ENCODE peak calls at places on chromosomes 13 and 19, in seven cellular contexts. H, K, R, Q, G, T and B are unnamed samples.

GRCh38 chr19:39906283-39906682 is 28.2 kb downstream of the FCGBP start:
- DNase-seq in H (no peak), K (no peak), R (no peak), Q (no peak), G (no peak), T (no peak), B (no peak)

GRCh38 chr13:40306817-40307216 is 359.6 kb downstream of the FOXO1 start:
- DNase-seq in H (peak), K (no peak), R (no peak), Q (no peak), G (peak), T (no peak), B (no peak)

GRCh38 chr19:23437901-23438300 is 42.6 kb upstream of the ZNF91 start:
- DNase-seq in H (no peak), K (no peak), R (no peak), Q (no peak), G (no peak), T (no peak), B (no peak)

GRCh38 chr19:3573162-3573857 is 566 bp downstream of the HMG20B start:
- DNase-seq in H (no peak), K (peak), R (peak), Q (peak), G (no peak), T (no peak), B (no peak)

GRCh38 chr13:22549126-22549525 is 631.7 kb upstream of the SGCG start:
- DNase-seq in H (no peak), K (no peak), R (no peak), Q (no peak), G (no peak), T (no peak), B (no peak)

GRCh38 chr13:71751074-71751473 is 115.9 kb downstream of the DACH1 start:
- DNase-seq in H (no peak), K (no peak), R (no peak), Q (no peak), G (no peak), T (no peak), B (no peak)

GRCh38 chr13:29589234-29589633 is 6.3 kb downstream of the SLC7A1 start:
- DNase-seq in H (no peak), K (no peak), R (no peak), Q (no peak), G (no peak), T (no peak), B (no peak)

GRCh38 chr13:110610955-110611595 is 4.3 kb upstream of the NAXD start:
- DNase-seq in H (no peak), K (no peak), R (no peak), Q (no peak), G (no peak), T (no peak), B (no peak)

GRCh38 chr19:1470864-1471513 is 8.0 kb downstream of the C19orf25 start:
- DNase-seq in H (no peak), K (no peak), R (no peak), Q (no peak), G (no peak), T (peak), B (no peak)

GRCh38 chr13:53784331-53784730 is 755.7 kb downstream of the OLFM4 start:
- DNase-seq in H (no peak), K (no peak), R (no peak), Q (no peak), G (no peak), T (no peak), B (no peak)

GRCh38 chr13:89496478-89496877 is 1825.3 kb downstream of the SLITRK5 start:
- DNase-seq in H (no peak), K (no peak), R (no peak), Q (no peak), G (no peak), T (no peak), B (no peak)

GRCh38 chr19:13487985-13488384 is 18.3 kb downstream of the CACNA1A start:
- DNase-seq in H (no peak), K (no peak), R (no peak), Q (no peak), G (no peak), T (no peak), B (no peak)

GRCh38 chr19:18304496-18305312 is 18.2 kb downstream of the LSM4 start:
- DNase-seq in H (peak), K (peak), R (peak), Q (peak), G (peak), T (no peak), B (peak)

GRCh38 chr13:50152224-50152623 is 137.0 kb downstream of the KCNRG start:
- DNase-seq in H (no peak), K (no peak), R (no peak), Q (no peak), G (no peak), T (no peak), B (no peak)

GRCh38 chr19:54727562-54727961 is 3.3 kb downstream of the KIR3DL3 start:
- DNase-seq in H (no peak), K (no peak), R (no peak), Q (no peak), G (no peak), T (no peak), B (no peak)

GRCh38 chr19:12733369-12733896 is 1.1 kb downstream of the TRIR start:
- DNase-seq in H (peak), K (no peak), R (no peak), Q (no peak), G (peak), T (peak), B (no peak)

GRCh38 chr13:114011226-114011625 is 37.4 kb upstream of the C13orf46 start:
- DNase-seq in H (no peak), K (peak), R (no peak), Q (no peak), G (no peak), T (no peak), B (no peak)

GRCh38 chr13:90591927-90592268 is 755.6 kb upstream of the MIR17HG start:
- DNase-seq in H (peak), K (no peak), R (no peak), Q (no peak), G (no peak), T (no peak), B (no peak)

GRCh38 chr13:47168086-47168485 is 271.2 kb upstream of the HTR2A start:
- DNase-seq in H (peak), K (no peak), R (no peak), Q (no peak), G (no peak), T (peak), B (no peak)

GRCh38 chr13:113916330-113916815 is 52.5 kb upstream of the GAS6 start:
- DNase-seq in H (peak), K (no peak), R (no peak), Q (no peak), G (no peak), T (no peak), B (no peak)

GRCh38 chr13:51981355-51981754 is 29.9 kb downstream of the ATP7B start:
- DNase-seq in H (no peak), K (no peak), R (no peak), Q (no peak), G (no peak), T (no peak), B (no peak)

GRCh38 chr13:28325022-28325421 is 169.9 kb downstream of the FLT1 start:
- DNase-seq in H (no peak), K (no peak), R (no peak), Q (no peak), G (no peak), T (no peak), B (no peak)

GRCh38 chr13:96673825-96674224 is 320.5 kb downstream of the OXGR1 start:
- DNase-seq in H (no peak), K (no peak), R (no peak), Q (no peak), G (no peak), T (no peak), B (no peak)

GRCh38 chr19:38506723-38507550 is 73.4 kb downstream of the RYR1 start:
- DNase-seq in H (peak), K (peak), R (peak), Q (peak), G (peak), T (peak), B (peak)

GRCh38 chr19:46932346-46932745 is 71.5 kb downstream of the ARHGAP35 start:
- DNase-seq in H (peak), K (no peak), R (no peak), Q (no peak), G (no peak), T (peak), B (no peak)

GRCh38 chr19:15913384-15913783 is 15.5 kb upstream of the CYP4F2 start:
- DNase-seq in H (no peak), K (no peak), R (no peak), Q (no peak), G (no peak), T (no peak), B (no peak)

GRCh38 chr19:35350591-35350990 is 2.9 kb downstream of the FFAR1 start:
- DNase-seq in H (no peak), K (no peak), R (no peak), Q (no peak), G (no peak), T (no peak), B (no peak)

GRCh38 chr13:68984688-68985319 is 1122.8 kb upstream of the ATXN8OS start:
- DNase-seq in H (no peak), K (no peak), R (no peak), Q (no peak), G (no peak), T (no peak), B (no peak)

GRCh38 chr13:112790735-112791641 is 101.2 kb downstream of the ATP11A start:
- DNase-seq in H (peak), K (no peak), R (no peak), Q (no peak), G (no peak), T (no peak), B (no peak)

GRCh38 chr19:8611890-8612806 is 1.6 kb upstream of the ADAMTS10 start:
- DNase-seq in H (no peak), K (peak), R (no peak), Q (no peak), G (no peak), T (no peak), B (no peak)

GRCh38 chr13:95002968-95003813 is 290.8 kb upstream of the SOX21 start:
- DNase-seq in H (no peak), K (no peak), R (no peak), Q (no peak), G (no peak), T (no peak), B (no peak)

GRCh38 chr19:8609210-8610040 is 1.1 kb downstream of the ADAMTS10 start:
- DNase-seq in H (no peak), K (peak), R (no peak), Q (no peak), G (no peak), T (no peak), B (no peak)

GRCh38 chr13:45441633-45442032 is 23.1 kb upstream of the COG3 start:
- DNase-seq in H (peak), K (no peak), R (no peak), Q (no peak), G (no peak), T (peak), B (no peak)

GRCh38 chr19:33465834-33466233 is 55.8 kb downstream of the PEPD start:
- DNase-seq in H (no peak), K (no peak), R (no peak), Q (no peak), G (no peak), T (no peak), B (no peak)

GRCh38 chr13:114140909-114141255 is 8.5 kb upstream of the RASA3 start:
- DNase-seq in H (no peak), K (peak), R (no peak), Q (no peak), G (no peak), T (no peak), B (no peak)

GRCh38 chr13:21557995-21558394 is 46.0 kb downstream of the MICU2 start:
- DNase-seq in H (peak), K (no peak), R (no peak), Q (no peak), G (no peak), T (peak), B (no peak)

GRCh38 chr13:93151277-93151676 is 75.3 kb upstream of the GPC6 start:
- DNase-seq in H (peak), K (no peak), R (no peak), Q (no peak), G (no peak), T (peak), B (no peak)

GRCh38 chr19:940591-941291 is 14.9 kb downstream of the ARID3A start:
- DNase-seq in H (no peak), K (peak), R (peak), Q (peak), G (peak), T (peak), B (peak)

GRCh38 chr13:33296793-33297425 is 11.4 kb upstream of the STARD13 start:
- DNase-seq in H (no peak), K (no peak), R (no peak), Q (no peak), G (no peak), T (no peak), B (no peak)